ENCODE peak calls at places on chromosomes 16 and 17, in five cellular contexts. One of them, this sample, is unnamed.
A peak's percentile ranks its signal among the peaks of the same experiment; 100 is the strongest.

GRCh38 chr17:13931752-13932477 is 137.4 kb upstream of the COX10 start:
- DNase-seq in heart left ventricle: peak; percentile 71
- DNase-seq in BJ: peak; percentile 18
- DNase-seq in choroid plexus epithelial cell: peak; percentile 70
- DNase-seq in right lobe of liver: no peak
- DNase-seq in this sample: no peak

GRCh38 chr16:60329110-60329509 is 1595.0 kb upstream of the GOT2 start:
- DNase-seq in heart left ventricle: no peak
- DNase-seq in BJ: no peak
- DNase-seq in choroid plexus epithelial cell: peak; percentile 2
- DNase-seq in right lobe of liver: no peak
- DNase-seq in this sample: no peak

GRCh38 chr17:3963214-3964201 is 729 bp downstream of the ATP2A3 start:
- DNase-seq in heart left ventricle: no peak
- DNase-seq in BJ: no peak
- DNase-seq in choroid plexus epithelial cell: no peak
- DNase-seq in right lobe of liver: no peak
- DNase-seq in this sample: peak; percentile 57

GRCh38 chr17:82648761-82649474 is 674 bp upstream of the WDR45B start:
- DNase-seq in heart left ventricle: peak; percentile 67
- DNase-seq in BJ: no peak
- DNase-seq in choroid plexus epithelial cell: no peak
- DNase-seq in right lobe of liver: peak; percentile 74
- DNase-seq in this sample: no peak

GRCh38 chr17:31515226-31515759 is 123.8 kb downstream of the RAB11FIP4 start:
- DNase-seq in heart left ventricle: no peak
- DNase-seq in BJ: no peak
- DNase-seq in choroid plexus epithelial cell: no peak
- DNase-seq in right lobe of liver: no peak
- DNase-seq in this sample: no peak

GRCh38 chr16:86611517-86611840 is 33.1 kb downstream of the FOXL1 start:
- DNase-seq in heart left ventricle: peak; percentile 52
- DNase-seq in BJ: no peak
- DNase-seq in choroid plexus epithelial cell: peak; percentile 94
- DNase-seq in right lobe of liver: no peak
- DNase-seq in this sample: no peak

GRCh38 chr16:69338557-69339288 is 641 bp downstream of the COG8 start:
- DNase-seq in heart left ventricle: peak; percentile 17
- DNase-seq in BJ: no peak
- DNase-seq in choroid plexus epithelial cell: no peak
- DNase-seq in right lobe of liver: no peak
- DNase-seq in this sample: no peak

GRCh38 chr17:75308732-75309629 is 19.7 kb upstream of the SLC25A19 start:
- DNase-seq in heart left ventricle: no peak
- DNase-seq in BJ: no peak
- DNase-seq in choroid plexus epithelial cell: no peak
- DNase-seq in right lobe of liver: peak; percentile 87
- DNase-seq in this sample: peak; percentile 93

GRCh38 chr16:65071371-65072311 is 50.2 kb downstream of the CDH11 start:
- DNase-seq in heart left ventricle: peak; percentile 57
- DNase-seq in BJ: no peak
- DNase-seq in choroid plexus epithelial cell: peak; percentile 56
- DNase-seq in right lobe of liver: no peak
- DNase-seq in this sample: no peak

GRCh38 chr16:12752159-12752558 is 51.5 kb downstream of the CPPED1 start:
- DNase-seq in heart left ventricle: no peak
- DNase-seq in BJ: no peak
- DNase-seq in choroid plexus epithelial cell: no peak
- DNase-seq in right lobe of liver: no peak
- DNase-seq in this sample: no peak

GRCh38 chr16:73064227-73064995 is 16.5 kb upstream of the ZFHX3 start:
- DNase-seq in heart left ventricle: peak; percentile 59
- DNase-seq in BJ: no peak
- DNase-seq in choroid plexus epithelial cell: no peak
- DNase-seq in right lobe of liver: no peak
- DNase-seq in this sample: no peak

GRCh38 chr17:73595068-73595865 is 49.0 kb downstream of the SDK2 start:
- DNase-seq in heart left ventricle: peak; percentile 66
- DNase-seq in BJ: no peak
- DNase-seq in choroid plexus epithelial cell: peak; percentile 7
- DNase-seq in right lobe of liver: no peak
- DNase-seq in this sample: no peak

GRCh38 chr17:45031231-45032149 is 19.9 kb downstream of the DCAKD start:
- DNase-seq in heart left ventricle: no peak
- DNase-seq in BJ: no peak
- DNase-seq in choroid plexus epithelial cell: no peak
- DNase-seq in right lobe of liver: no peak
- DNase-seq in this sample: no peak

GRCh38 chr16:50183316-50183715 is 30.2 kb downstream of the TENT4B start:
- DNase-seq in heart left ventricle: no peak
- DNase-seq in BJ: no peak
- DNase-seq in choroid plexus epithelial cell: peak; percentile 81
- DNase-seq in right lobe of liver: no peak
- DNase-seq in this sample: no peak

GRCh38 chr17:73232587-73233373 is 28.9 kb downstream of the CPSF4L start:
- DNase-seq in heart left ventricle: peak; percentile 44
- DNase-seq in BJ: no peak
- DNase-seq in choroid plexus epithelial cell: peak; percentile 43
- DNase-seq in right lobe of liver: peak; percentile 56
- DNase-seq in this sample: peak; percentile 55

GRCh38 chr16:29738514-29738913 is 7.3 kb downstream of the C16orf54 start:
- DNase-seq in heart left ventricle: no peak
- DNase-seq in BJ: no peak
- DNase-seq in choroid plexus epithelial cell: no peak
- DNase-seq in right lobe of liver: no peak
- DNase-seq in this sample: no peak

GRCh38 chr16:65113441-65113840 is 8.4 kb downstream of the CDH11 start:
- DNase-seq in heart left ventricle: no peak
- DNase-seq in BJ: no peak
- DNase-seq in choroid plexus epithelial cell: no peak
- DNase-seq in right lobe of liver: no peak
- DNase-seq in this sample: no peak

GRCh38 chr16:24085665-24086064 is 170.5 kb upstream of the CACNG3 start:
- DNase-seq in heart left ventricle: no peak
- DNase-seq in BJ: no peak
- DNase-seq in choroid plexus epithelial cell: no peak
- DNase-seq in right lobe of liver: no peak
- DNase-seq in this sample: no peak

GRCh38 chr16:48546774-48547173 is 63.2 kb downstream of the N4BP1 start:
- DNase-seq in heart left ventricle: no peak
- DNase-seq in BJ: no peak
- DNase-seq in choroid plexus epithelial cell: no peak
- DNase-seq in right lobe of liver: peak; percentile 80
- DNase-seq in this sample: peak; percentile 92

GRCh38 chr17:69733171-69734014 is 318.9 kb downstream of the MAP2K6 start:
- DNase-seq in heart left ventricle: peak; percentile 26
- DNase-seq in BJ: no peak
- DNase-seq in choroid plexus epithelial cell: peak; percentile 66
- DNase-seq in right lobe of liver: no peak
- DNase-seq in this sample: no peak

GRCh38 chr16:1437606-1438005 is 6.7 kb downstream of the PERCC1 start:
- DNase-seq in heart left ventricle: no peak
- DNase-seq in BJ: no peak
- DNase-seq in choroid plexus epithelial cell: no peak
- DNase-seq in right lobe of liver: no peak
- DNase-seq in this sample: no peak

GRCh38 chr17:63390090-63390489 is 56.0 kb downstream of the CYB561 start:
- DNase-seq in heart left ventricle: no peak
- DNase-seq in BJ: no peak
- DNase-seq in choroid plexus epithelial cell: no peak
- DNase-seq in right lobe of liver: no peak
- DNase-seq in this sample: no peak

GRCh38 chr16:22621571-22622148 is 111.0 kb downstream of the NPIPB5 start:
- DNase-seq in heart left ventricle: no peak
- DNase-seq in BJ: no peak
- DNase-seq in choroid plexus epithelial cell: no peak
- DNase-seq in right lobe of liver: no peak
- DNase-seq in this sample: no peak

GRCh38 chr17:6126768-6127167 is 56.6 kb downstream of the WSCD1 start:
- DNase-seq in heart left ventricle: no peak
- DNase-seq in BJ: no peak
- DNase-seq in choroid plexus epithelial cell: no peak
- DNase-seq in right lobe of liver: no peak
- DNase-seq in this sample: no peak
- H3K4me3 ChIP-seq in heart left ventricle: no peak overlapping the region
- H3K4me3 ChIP-seq in BJ: no peak overlapping the region
- H3K4me3 ChIP-seq in choroid plexus epithelial cell: no peak overlapping the region
- H3K4me3 ChIP-seq in right lobe of liver: no peak overlapping the region
- H3K4me3 ChIP-seq in this sample: no peak overlapping the region

GRCh38 chr17:7435676-7436555 is 681 bp downstream of the TMEM102 start:
- DNase-seq in heart left ventricle: peak; percentile 45
- DNase-seq in BJ: no peak
- DNase-seq in choroid plexus epithelial cell: no peak
- DNase-seq in right lobe of liver: no peak
- DNase-seq in this sample: peak; percentile 67

GRCh38 chr17:7438050-7438614 is 1.2 kb upstream of the FGF11 start:
- DNase-seq in heart left ventricle: peak; percentile 75
- DNase-seq in BJ: no peak
- DNase-seq in choroid plexus epithelial cell: no peak
- DNase-seq in right lobe of liver: peak; percentile 74
- DNase-seq in this sample: peak; percentile 40

GRCh38 chr17:7436556-7437368 is 1.5 kb downstream of the TMEM102 start:
- DNase-seq in heart left ventricle: peak; percentile 84
- DNase-seq in BJ: no peak
- DNase-seq in choroid plexus epithelial cell: peak; percentile 72
- DNase-seq in right lobe of liver: peak; percentile 88
- DNase-seq in this sample: peak; percentile 85

GRCh38 chr17:7438656-7439460 is 454 bp upstream of the FGF11 start:
- DNase-seq in heart left ventricle: no peak
- DNase-seq in BJ: no peak
- DNase-seq in choroid plexus epithelial cell: no peak
- DNase-seq in right lobe of liver: no peak
- DNase-seq in this sample: no peak

GRCh38 chr17:7437369-7437863 is 1.9 kb upstream of the FGF11 start:
- DNase-seq in heart left ventricle: no peak
- DNase-seq in BJ: no peak
- DNase-seq in choroid plexus epithelial cell: no peak
- DNase-seq in right lobe of liver: no peak
- DNase-seq in this sample: no peak
- H3K4me3 ChIP-seq in heart left ventricle: peak overlapping the region; percentile 45
- H3K4me3 ChIP-seq in BJ: peak overlapping the region; percentile 1
- H3K4me3 ChIP-seq in choroid plexus epithelial cell: peak overlapping the region; percentile 42
- H3K4me3 ChIP-seq in right lobe of liver: peak overlapping the region; percentile 44
- H3K4me3 ChIP-seq in this sample: no peak overlapping the region

GRCh38 chr17:77459018-77459755 is 318.4 kb downstream of the SEC14L1 start:
- DNase-seq in heart left ventricle: no peak
- DNase-seq in BJ: no peak
- DNase-seq in choroid plexus epithelial cell: no peak
- DNase-seq in right lobe of liver: no peak
- DNase-seq in this sample: no peak
- H3K4me3 ChIP-seq in heart left ventricle: no peak overlapping the region
- H3K4me3 ChIP-seq in BJ: no peak overlapping the region
- H3K4me3 ChIP-seq in choroid plexus epithelial cell: no peak overlapping the region
- H3K4me3 ChIP-seq in right lobe of liver: no peak overlapping the region
- H3K4me3 ChIP-seq in this sample: no peak overlapping the region

GRCh38 chr17:39700148-39700987 is 504 bp downstream of the ERBB2 start:
- DNase-seq in heart left ventricle: no peak
- DNase-seq in BJ: no peak
- DNase-seq in choroid plexus epithelial cell: peak; percentile 22
- DNase-seq in right lobe of liver: no peak
- DNase-seq in this sample: no peak
- H3K4me3 ChIP-seq in heart left ventricle: peak overlapping the region; percentile 90
- H3K4me3 ChIP-seq in BJ: peak overlapping the region; percentile 84
- H3K4me3 ChIP-seq in choroid plexus epithelial cell: peak overlapping the region; percentile 82
- H3K4me3 ChIP-seq in right lobe of liver: peak overlapping the region; percentile 62
- H3K4me3 ChIP-seq in this sample: peak overlapping the region; percentile 90

DNA sequence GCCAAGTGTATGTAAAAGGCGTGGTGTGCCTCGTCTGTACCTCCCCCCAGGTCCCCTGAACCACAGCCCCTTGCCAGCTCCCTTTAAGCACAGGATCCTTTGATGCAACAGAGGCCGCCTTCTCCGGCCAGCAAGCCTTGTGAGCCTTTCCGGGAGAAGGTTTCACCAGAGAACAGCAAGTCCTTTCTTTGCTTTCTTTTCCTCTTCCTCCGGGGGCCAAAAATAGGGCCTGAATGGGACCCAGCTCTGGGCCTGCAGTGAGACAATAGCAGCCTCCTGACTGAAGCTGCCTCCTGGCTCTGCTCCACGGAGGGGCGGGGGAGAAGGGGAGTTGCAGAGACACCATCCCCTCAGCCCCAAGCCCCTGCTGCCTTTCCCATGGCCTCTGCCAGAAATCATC is 9.0 kb downstream of the ADGRG1 start:
- DNase-seq in heart left ventricle: peak; percentile 81
- DNase-seq in BJ: no peak
- DNase-seq in choroid plexus epithelial cell: peak; percentile 43
- DNase-seq in right lobe of liver: no peak
- DNase-seq in this sample: no peak
- H3K4me3 ChIP-seq in heart left ventricle: no peak overlapping the region
- H3K4me3 ChIP-seq in BJ: no peak overlapping the region
- H3K4me3 ChIP-seq in choroid plexus epithelial cell: no peak overlapping the region
- H3K4me3 ChIP-seq in right lobe of liver: no peak overlapping the region
- H3K4me3 ChIP-seq in this sample: no peak overlapping the region

GRCh38 chr16:4332623-4333307 is 16.9 kb downstream of the GLIS2 start:
- DNase-seq in heart left ventricle: no peak
- DNase-seq in BJ: no peak
- DNase-seq in choroid plexus epithelial cell: no peak
- DNase-seq in right lobe of liver: no peak
- DNase-seq in this sample: no peak
- H3K4me3 ChIP-seq in heart left ventricle: no peak overlapping the region
- H3K4me3 ChIP-seq in BJ: no peak overlapping the region
- H3K4me3 ChIP-seq in choroid plexus epithelial cell: no peak overlapping the region
- H3K4me3 ChIP-seq in right lobe of liver: no peak overlapping the region
- H3K4me3 ChIP-seq in this sample: no peak overlapping the region

GRCh38 chr16:57134982-57135381 is 42.6 kb downstream of the CPNE2 start:
- DNase-seq in heart left ventricle: no peak
- DNase-seq in BJ: no peak
- DNase-seq in choroid plexus epithelial cell: no peak
- DNase-seq in right lobe of liver: no peak
- DNase-seq in this sample: peak; percentile 59
- H3K4me3 ChIP-seq in heart left ventricle: no peak overlapping the region
- H3K4me3 ChIP-seq in BJ: no peak overlapping the region
- H3K4me3 ChIP-seq in choroid plexus epithelial cell: no peak overlapping the region
- H3K4me3 ChIP-seq in right lobe of liver: no peak overlapping the region
- H3K4me3 ChIP-seq in this sample: no peak overlapping the region

This sample was measured in small intestine.